ENCODE peak calls at places on chromosome 12, in five cellular contexts. B, Y, G, Q and N are unnamed samples.
A peak's percentile ranks its signal among the peaks of the same experiment; 100 is the strongest.

GRCh38 chr12:54196396-54196795 is 7.6 kb upstream of the SMUG1 start:
- DNase-seq in B (no peak), Y (no peak), G (no peak), Q (no peak), N (no peak)

GRCh38 chr12:119302334-119303132 is 32.0 kb upstream of the CCDC60 start:
- DNase-seq in B (no peak), Y (no peak), G (peak; percentile 49), Q (no peak), N (no peak)

GRCh38 chr12:3123729-3124128 is 46.5 kb downstream of the TSPAN9 start:
- DNase-seq in B (no peak), Y (no peak), G (no peak), Q (no peak), N (no peak)

GRCh38 chr12:109736552-109737108 is 23.0 kb downstream of the FAM222A start:
- DNase-seq in B (peak; percentile 66), Y (peak; percentile 34), G (peak; percentile 43), Q (no peak), N (peak; percentile 24)

GRCh38 chr12:96343347-96343954 is 56.8 kb downstream of the CDK17 start:
- DNase-seq in B (no peak), Y (no peak), G (no peak), Q (peak; percentile 79), N (no peak)

GRCh38 chr12:60194682-60195081 is 598.9 kb downstream of the SLC16A7 start:
- DNase-seq in B (no peak), Y (no peak), G (no peak), Q (no peak), N (no peak)

GRCh38 chr12:6288235-6288634 is 22.2 kb upstream of the PLEKHG6 start:
- DNase-seq in B (no peak), Y (no peak), G (no peak), Q (no peak), N (no peak)

GRCh38 chr12:59007620-59008019 is 87.3 kb upstream of the LRIG3 start:
- DNase-seq in B (no peak), Y (no peak), G (no peak), Q (no peak), N (no peak)

GRCh38 chr12:119613319-119613936 is 19.9 kb downstream of the TMEM233 start:
- DNase-seq in B (no peak), Y (peak; percentile 34), G (no peak), Q (no peak), N (no peak)

GRCh38 chr12:118311666-118312065 is 61.0 kb downstream of the TAOK3 start:
- DNase-seq in B (no peak), Y (no peak), G (no peak), Q (no peak), N (no peak)

GRCh38 chr12:2891240-2892053 is 756 bp downstream of the TULP3 start:
- DNase-seq in B (peak; percentile 18), Y (peak; percentile 35), G (peak; percentile 68), Q (no peak), N (peak; percentile 36)

GRCh38 chr12:109822951-109823411 is 10.2 kb downstream of the TRPV4 start:
- DNase-seq in B (no peak), Y (peak; percentile 73), G (no peak), Q (no peak), N (no peak)

GRCh38 chr12:2152134-2152533 is 99.3 kb downstream of the CACNA1C start:
- DNase-seq in B (no peak), Y (no peak), G (no peak), Q (peak; percentile 75), N (no peak)

GRCh38 chr12:113250045-113250444 is 28.8 kb downstream of the TPCN1 start:
- DNase-seq in B (no peak), Y (no peak), G (no peak), Q (no peak), N (no peak)

DNA sequence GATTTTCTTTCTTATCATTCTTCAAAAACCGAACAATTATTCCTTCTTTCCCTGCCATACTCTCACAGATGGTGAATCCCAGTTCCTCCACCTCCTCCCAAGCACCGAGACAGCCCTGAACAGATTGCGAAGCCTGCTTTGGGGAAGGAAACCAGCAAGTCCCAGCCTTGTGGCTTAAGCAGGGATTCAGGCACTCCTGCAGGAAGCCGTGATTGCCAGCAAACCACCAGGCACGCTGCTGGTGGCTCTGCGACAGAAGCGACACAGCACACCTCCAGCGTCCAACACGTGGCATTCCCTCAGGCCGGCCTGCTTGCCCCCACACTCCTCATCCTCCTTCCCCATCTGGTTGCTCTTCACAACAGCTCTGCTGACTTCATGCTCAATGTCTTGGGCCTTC is 237.6 kb downstream of the GXYLT1 start:
- DNase-seq in B (no peak), Y (no peak), G (no peak), Q (no peak), N (no peak)
- TF ChIP-seq FOXM1 in B (no peak), Y (no peak), G (no peak), Q (no peak), N (no peak)

GRCh38 chr12:80186727-80187217 is 87.4 kb downstream of the OTOGL start:
- DNase-seq in B (peak; percentile 69), Y (peak; percentile 82), G (peak; percentile 30), Q (peak; percentile 26), N (peak; percentile 74)
- TF ChIP-seq FOXM1 in B (no peak), Y (no peak), G (no peak), Q (no peak), N (no peak)

GRCh38 chr12:78641837-78642423 is 222.6 kb upstream of the SYT1 start:
- DNase-seq in B (no peak), Y (no peak), G (no peak), Q (no peak), N (peak; percentile 7)

GRCh38 chr12:78651755-78652154 is 212.8 kb upstream of the SYT1 start:
- DNase-seq in B (no peak), Y (no peak), G (peak; percentile 5), Q (no peak), N (no peak)

DNA sequence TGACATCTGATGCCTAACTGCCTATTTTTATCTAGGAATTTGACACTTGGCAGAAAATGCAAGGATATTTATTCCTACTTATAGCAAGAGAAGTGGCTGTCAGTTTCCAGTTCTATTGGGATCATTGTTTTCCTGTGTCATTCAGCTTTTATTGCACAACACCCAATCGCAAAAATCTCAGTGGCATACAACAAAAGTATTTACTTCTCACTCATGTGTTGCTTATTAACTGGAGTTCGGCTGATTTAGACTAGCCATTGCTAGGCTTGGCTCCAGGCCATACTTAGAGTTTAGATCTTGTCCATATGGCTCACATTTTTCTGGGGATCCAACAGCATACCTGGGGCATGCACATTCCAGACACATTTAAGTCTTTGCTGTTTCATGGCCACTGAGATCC is 218.6 kb upstream of the SYT1 start:
- DNase-seq in B (no peak), Y (peak; percentile 0), G (no peak), Q (no peak), N (no peak)
- TF ChIP-seq FOXM1 in B (no peak), Y (no peak), G (no peak), Q (no peak), N (no peak)

DNA sequence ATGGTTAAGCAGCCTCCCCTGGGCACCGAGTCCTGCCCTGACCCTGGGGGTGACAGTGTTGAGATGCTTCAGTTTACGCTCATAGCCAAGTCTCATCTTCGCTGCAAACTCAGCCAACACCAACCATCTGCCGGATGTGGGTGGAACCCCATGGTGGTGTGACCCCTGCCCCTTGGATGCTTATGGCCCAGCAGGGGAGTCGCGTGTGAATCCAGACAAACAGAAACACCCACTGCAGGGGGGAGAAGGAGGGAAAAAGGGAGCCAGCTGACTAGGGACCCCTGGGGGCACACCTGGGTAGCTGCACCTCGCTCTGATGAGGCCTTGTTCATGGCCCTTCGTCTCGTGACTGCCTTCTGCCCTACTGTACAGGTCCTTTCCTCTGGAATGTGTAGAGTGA is 23.8 kb downstream of the AACS start:
- DNase-seq in B (peak; percentile 21), Y (no peak), G (no peak), Q (no peak), N (peak; percentile 22)
- TF ChIP-seq FOXM1 in B (no peak), Y (no peak), G (no peak), Q (no peak), N (no peak)

GRCh38 chr12:129563266-129563665 is 340.6 kb downstream of the TMEM132D start:
- DNase-seq in B (no peak), Y (no peak), G (no peak), Q (no peak), N (no peak)

GRCh38 chr12:129558036-129558435 is 345.8 kb downstream of the TMEM132D start:
- DNase-seq in B (no peak), Y (no peak), G (no peak), Q (no peak), N (no peak)

GRCh38 chr12:129564768-129565167 is 339.1 kb downstream of the TMEM132D start:
- DNase-seq in B (no peak), Y (no peak), G (no peak), Q (peak; percentile 63), N (no peak)

DNA sequence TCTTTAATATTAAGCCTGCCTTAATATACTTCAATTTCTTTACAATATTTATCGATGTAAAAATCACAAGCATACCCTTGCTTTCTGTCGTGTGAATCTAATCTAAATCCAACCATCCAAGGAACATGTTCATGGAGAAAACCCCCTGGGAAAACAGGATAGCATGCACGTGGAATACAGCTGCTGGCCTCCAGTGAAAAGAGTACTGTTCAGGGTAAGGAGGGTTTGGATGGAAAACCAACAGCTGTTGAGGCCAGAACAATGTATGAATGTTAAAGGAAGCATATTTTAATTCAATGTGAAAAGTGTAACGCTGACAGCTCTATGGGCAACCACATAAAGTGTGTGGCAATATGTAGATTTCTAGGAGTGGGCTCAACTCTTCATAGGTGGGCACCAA is 344.1 kb downstream of the TMEM132D start:
- DNase-seq in B (no peak), Y (no peak), G (no peak), Q (no peak), N (no peak)
- TF ChIP-seq FOXM1 in B (no peak), Y (no peak), G (no peak), Q (no peak), N (no peak)

DNA sequence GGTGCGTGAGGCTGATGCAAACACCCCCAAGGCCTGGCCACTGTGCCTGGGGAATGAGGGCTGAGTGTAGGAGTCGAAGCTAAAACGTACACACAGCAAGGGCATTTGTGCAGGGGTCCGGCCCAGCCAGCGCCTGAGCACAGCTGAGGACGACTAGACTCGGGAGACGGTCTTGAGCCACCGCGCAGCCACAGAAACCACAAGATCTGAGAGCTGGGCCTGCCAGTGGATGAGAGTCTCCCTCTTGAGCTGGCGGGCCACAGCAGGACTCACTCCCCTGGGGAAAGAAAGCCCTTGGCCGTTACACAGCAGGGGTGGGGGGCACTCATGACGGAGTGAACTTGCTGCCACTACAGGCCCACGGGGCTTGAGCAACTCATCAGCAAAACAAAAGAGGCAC is 23.0 kb downstream of the STX2 start:
- DNase-seq in B (no peak), Y (no peak), G (peak; percentile 45), Q (no peak), N (no peak)
- TF ChIP-seq FOXM1 in B (no peak), Y (no peak), G (no peak), Q (no peak), N (no peak)

GRCh38 chr12:42129595-42130204 is 15.0 kb downstream of the GXYLT1 start:
- DNase-seq in B (peak; percentile 61), Y (peak; percentile 63), G (peak; percentile 54), Q (no peak), N (peak; percentile 45)
- TF ChIP-seq FOXM1 in B (no peak), Y (no peak), G (no peak), Q (peak; percentile 23), N (no peak)

DNA sequence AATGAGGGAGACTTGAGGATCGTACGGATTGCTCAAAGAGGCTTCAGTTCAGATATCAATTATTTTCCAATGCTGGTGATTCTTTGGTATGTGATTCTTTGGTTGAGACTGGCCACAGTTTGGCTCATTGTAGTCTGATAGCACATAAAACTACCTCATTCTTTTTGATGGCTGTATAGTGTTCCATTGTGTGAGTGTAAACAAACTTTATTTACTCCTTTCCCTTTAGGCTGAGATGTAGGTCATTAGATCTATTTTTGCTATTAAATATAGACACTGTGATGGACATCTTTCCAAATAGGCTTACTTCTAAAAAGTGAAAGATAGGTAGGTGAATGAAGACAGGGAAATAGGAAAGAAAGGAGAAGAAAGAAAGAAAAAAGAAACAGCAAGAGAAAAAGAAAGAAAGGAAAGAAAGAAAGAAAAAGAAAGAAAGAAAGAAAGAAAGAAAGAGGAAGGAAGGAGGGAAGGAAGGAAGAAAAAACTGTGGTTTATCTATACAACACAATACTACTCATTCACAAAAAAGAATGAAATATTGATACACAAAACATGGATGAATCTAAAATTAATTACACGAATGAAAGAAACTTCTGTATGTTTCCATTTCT is 19.8 kb upstream of the MED13L start:
- DNase-seq in B (no peak), Y (no peak), G (no peak), Q (no peak), N (no peak)
- TF ChIP-seq FOXM1 in B (no peak), Y (no peak), G (no peak), Q (no peak), N (no peak)